ENCODE peak calls at places on chromosomes 1 and 21, in nine cellular contexts. C is body of pancreas, B is PC-3, P is cardiac fibroblast, A is aorta, Y is choroid plexus epithelial cell, S is AG04450, O is AG10803, M is uterus. Q is an unnamed sample.

GRCh38 chr1:21523297-21523813 is 14.1 kb downstream of the ALPL start:
- DNase-seq in S (no peak), B (no peak), A (no peak), C (no peak), Y (no peak), O (no peak), P (no peak), M (no peak), Q (no peak)

GRCh38 chr1:184604152-184604900 is 150.3 kb downstream of the EDEM3 start:
- DNase-seq in M (no peak), B (no peak), C (no peak), A (no peak), P (no peak), O (no peak), S (no peak), Y (no peak), Q (no peak)

GRCh38 chr1:17540255-17541001 is 930 bp downstream of the ARHGEF10L start:
- DNase-seq in A (peak; percentile 90), C (peak; percentile 40), O (peak; percentile 57), P (peak; percentile 24), M (peak; percentile 60), S (no peak), Y (no peak), B (no peak), Q (no peak)

GRCh38 chr1:160124709-160125478 is 9.3 kb downstream of the ATP1A2 start:
- DNase-seq in B (peak; percentile 98), Y (peak; percentile 94), S (peak; percentile 76), P (peak; percentile 83), C (peak; percentile 30), A (peak; percentile 51), M (no peak), O (peak; percentile 92), Q (peak; percentile 22)

GRCh38 chr21:16460936-16461335 is 731.2 kb downstream of the USP25 start:
- DNase-seq in S (no peak), A (no peak), B (no peak), M (no peak), P (no peak), Y (no peak), O (no peak), C (no peak), Q (no peak)

GRCh38 chr1:165290143-165290542 is 66.4 kb downstream of the LMX1A start:
- DNase-seq in O (peak; percentile 38), M (no peak), Y (peak; percentile 11), S (no peak), A (no peak), B (peak; percentile 57), C (no peak), P (peak; percentile 2), Q (no peak)

GRCh38 chr1:16718908-16719533 is 21.3 kb upstream of the RNU1-4 start:
- DNase-seq in C (peak; percentile 3), S (no peak), M (no peak), A (peak; percentile 78), B (peak; percentile 1), P (no peak), Y (no peak), O (no peak), Q (no peak)

GRCh38 chr1:97348599-97349265 is 572.1 kb downstream of the DPYD start:
- DNase-seq in O (peak; percentile 51), C (no peak), S (no peak), B (no peak), P (peak; percentile 61), M (no peak), Y (peak; percentile 87), A (no peak), Q (peak; percentile 20)

GRCh38 chr1:38238294-38238693 is 191.7 kb upstream of the POU3F1 start:
- DNase-seq in S (no peak), M (no peak), Y (no peak), B (no peak), P (no peak), O (no peak), A (no peak), C (no peak), Q (no peak)

GRCh38 chr21:26443867-26444266 is 129.2 kb downstream of the CYYR1 start:
- DNase-seq in S (no peak), A (no peak), M (no peak), C (no peak), P (no peak), Y (no peak), B (peak; percentile 10), O (peak; percentile 64), Q (no peak)

GRCh38 chr1:20584890-20585289 is 4.0 kb upstream of the CDA start:
- DNase-seq in Y (peak; percentile 30), M (no peak), P (peak; percentile 32), B (peak; percentile 54), A (no peak), C (no peak), S (no peak), O (no peak), Q (no peak)

GRCh38 chr1:185388346-185388745 is 71.3 kb upstream of the IVNS1ABP start:
- DNase-seq in P (no peak), S (no peak), A (no peak), Y (no peak), C (no peak), M (no peak), O (no peak), B (no peak), Q (no peak)

GRCh38 chr1:176897350-176898236 is 266.9 kb downstream of the ASTN1 start:
- DNase-seq in M (peak; percentile 50), C (peak; percentile 45), B (peak; percentile 72), O (peak; percentile 65), Y (peak; percentile 75), S (peak; percentile 18), A (peak; percentile 88), P (peak; percentile 69), Q (peak; percentile 43)

GRCh38 chr21:39071623-39072214 is 111.5 kb downstream of the PSMG1 start:
- DNase-seq in A (no peak), B (peak; percentile 10), M (no peak), O (peak; percentile 50), Y (peak; percentile 69), S (peak; percentile 74), C (no peak), P (peak; percentile 46), Q (peak; percentile 29)

GRCh38 chr1:160159846-160160245 is 8.4 kb downstream of the ATP1A4 start:
- DNase-seq in S (no peak), O (no peak), P (peak; percentile 9), C (no peak), Y (no peak), A (no peak), B (peak; percentile 88), M (no peak), Q (no peak)

GRCh38 chr1:31715097-31715872 is 11.5 kb upstream of the COL16A1 start:
- DNase-seq in S (peak; percentile 55), C (peak; percentile 78), P (peak; percentile 93), M (peak; percentile 97), O (peak; percentile 90), Y (peak; percentile 92), A (peak; percentile 98), B (peak; percentile 87), Q (peak; percentile 84)

GRCh38 chr1:93433407-93433961 is 14.4 kb upstream of the FNBP1L start:
- DNase-seq in A (no peak), O (no peak), S (no peak), M (no peak), C (peak; percentile 43), Y (no peak), P (no peak), B (no peak), Q (no peak)

GRCh38 chr1:190708418-190709057 is 230.9 kb upstream of the BRINP3 start:
- DNase-seq in S (no peak), M (no peak), C (no peak), P (no peak), O (no peak), A (no peak), B (no peak), Y (no peak), Q (no peak)

GRCh38 chr1:183807549-183808168 is 2.7 kb downstream of the RGL1 start:
- DNase-seq in M (no peak), S (no peak), P (peak; percentile 80), C (peak; percentile 32), Y (peak; percentile 76), O (peak; percentile 72), A (no peak), B (peak; percentile 73), Q (peak; percentile 54)

GRCh38 chr1:224558904-224559303 is 57.2 kb upstream of the CNIH3 start:
- DNase-seq in Y (no peak), B (peak; percentile 77), M (no peak), O (no peak), P (no peak), A (no peak), S (no peak), C (no peak), Q (no peak)

GRCh38 chr1:107480548-107480947 is 339.7 kb downstream of the NTNG1 start:
- DNase-seq in O (peak; percentile 12), B (no peak), C (peak; percentile 2), M (no peak), S (no peak), P (no peak), Y (peak; percentile 10), A (peak; percentile 76), Q (no peak)
- H3K4me3 ChIP-seq in O (peak overlapping the region; percentile 35), B (no peak overlapping the region), C (no peak overlapping the region), M (no peak overlapping the region), S (no peak overlapping the region), P (no peak overlapping the region), Y (peak overlapping the region; percentile 2), A (no peak overlapping the region), Q (peak overlapping the region; percentile 34)

GRCh38 chr1:200805719-200806118 is 67.0 kb downstream of the CAMSAP2 start:
- DNase-seq in M (no peak), P (no peak), O (no peak), Y (no peak), A (no peak), S (no peak), C (no peak), B (no peak), Q (no peak)
- H3K4me3 ChIP-seq in M (no peak overlapping the region), P (no peak overlapping the region), O (no peak overlapping the region), Y (no peak overlapping the region), A (no peak overlapping the region), S (no peak overlapping the region), C (no peak overlapping the region), B (no peak overlapping the region), Q (no peak overlapping the region)

DNA sequence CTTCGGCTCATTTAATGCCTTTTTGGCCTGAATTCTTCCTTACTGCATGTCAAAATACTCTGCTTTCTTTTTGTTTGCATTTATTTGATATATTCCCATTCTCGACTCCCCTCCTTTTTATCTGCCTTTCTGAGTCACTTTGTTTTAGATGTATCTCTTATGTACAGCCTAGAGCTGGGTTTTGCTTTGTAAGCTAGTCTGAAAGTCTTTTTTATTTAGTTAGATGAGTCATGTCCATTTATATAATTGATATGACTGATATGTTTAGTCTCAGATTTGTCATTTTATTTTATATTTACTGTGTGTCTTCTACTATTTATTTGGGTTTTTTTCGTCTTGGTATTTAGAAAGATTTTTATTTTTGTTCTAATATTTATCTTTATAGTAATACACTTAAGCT is 33.6 kb upstream of the GNG5 start:
- DNase-seq in B (peak; percentile 76), Y (peak; percentile 13), M (no peak), S (no peak), P (peak; percentile 28), C (no peak), O (no peak), A (no peak), Q (peak; percentile 4)
- H3K4me3 ChIP-seq in B (no peak overlapping the region), Y (no peak overlapping the region), M (no peak overlapping the region), S (no peak overlapping the region), P (no peak overlapping the region), C (no peak overlapping the region), O (no peak overlapping the region), A (no peak overlapping the region), Q (no peak overlapping the region)

GRCh38 chr1:26700711-26701110 is 4.9 kb downstream of the ARID1A start:
- DNase-seq in M (no peak), S (no peak), C (no peak), A (no peak), Y (no peak), B (no peak), O (peak; percentile 49), P (no peak), Q (no peak)
- H3K4me3 ChIP-seq in M (no peak overlapping the region), S (peak overlapping the region; percentile 29), C (no peak overlapping the region), A (no peak overlapping the region), Y (no peak overlapping the region), B (peak overlapping the region; percentile 86), O (no peak overlapping the region), P (no peak overlapping the region), Q (no peak overlapping the region)